ENCODE peak calls at places on chromosomes 11 and 22, in nine cellular contexts. Q, H, I, P, C, W, Z, D and M are unnamed samples.

GRCh38 chr11:69048718-69049489 is at the start of gene TPCN2:
- DNase-seq in D (peak), P (peak), I (peak), C (peak), W (peak), H (peak), Z (peak), Q (peak), M (no peak)

GRCh38 chr11:11960687-11961086 is 47.7 kb downstream of the DKK3 start:
- DNase-seq in Q (no peak), C (no peak), H (no peak), P (no peak), Z (no peak), I (no peak), D (no peak), W (no peak), M (no peak)

GRCh38 chr11:34773826-34774225 is 142.4 kb downstream of the APIP start:
- DNase-seq in Z (no peak), P (no peak), Q (no peak), H (no peak), C (no peak), W (no peak), I (no peak), D (no peak), M (no peak)

GRCh38 chr11:69644071-69644961 is 3.4 kb downstream of the CCND1 start:
- DNase-seq in W (peak), H (no peak), P (peak), Z (no peak), D (peak), Q (peak), C (no peak), I (no peak), M (no peak)

GRCh38 chr11:102592634-102593581 is 32.2 kb downstream of the MMP20 start:
- DNase-seq in I (no peak), Z (peak), P (no peak), D (no peak), C (peak), Q (peak), W (no peak), H (no peak), M (no peak)

GRCh38 chr11:17703951-17704350 is 15.4 kb upstream of the MYOD1 start:
- DNase-seq in D (no peak), Z (peak), I (no peak), P (no peak), W (no peak), H (no peak), C (no peak), Q (peak), M (no peak)

GRCh38 chr22:22830193-22830592 is 57.4 kb upstream of the IGLL5 start:
- DNase-seq in Q (no peak), Z (no peak), P (no peak), C (no peak), H (no peak), I (no peak), W (no peak), D (no peak), M (no peak)

GRCh38 chr11:27700351-27701261 is at the start of gene BDNF:
- DNase-seq in C (no peak), Z (peak), I (no peak), W (peak), P (no peak), Q (peak), H (no peak), D (no peak), M (no peak)

GRCh38 chr22:21031545-21032036 is 770 bp downstream of the SLC7A4 start:
- DNase-seq in Z (no peak), H (no peak), C (no peak), W (no peak), D (no peak), Q (no peak), P (no peak), I (no peak), M (no peak)

GRCh38 chr11:908273-908672 is 2.3 kb downstream of the CHID1 start:
- DNase-seq in Z (no peak), I (no peak), W (no peak), H (no peak), D (no peak), Q (no peak), P (no peak), C (no peak), M (no peak)

GRCh38 chr11:5522308-5522707 is 5.8 kb upstream of the UBQLNL start:
- DNase-seq in W (no peak), C (no peak), Q (no peak), Z (no peak), D (no peak), P (no peak), I (no peak), H (no peak), M (no peak)

GRCh38 chr11:116240661-116241060 is 532.1 kb downstream of the BUD13 start:
- DNase-seq in Z (no peak), Q (no peak), W (no peak), H (no peak), D (no peak), P (no peak), I (no peak), C (no peak), M (no peak)